ENCODE peak calls at places on chromosomes 1 and 21, in five cellular contexts. U is HT1080; L is T-helper 1 cell; I is amniotic stem cell; V is stimulated activated CD8-positive, alpha-beta memory T cell treated with anti-CD3 and anti-CD28 coated beads, Interleukin-15, amount 100 ng/mL, for 4 hours. P is an unnamed sample.

GRCh38 chr21:29208666-29209059 is 78.2 kb downstream of the MAP3K7CL start:
- DNase-seq in U (peak), L (no peak), I (peak), V (no peak), P (no peak)

GRCh38 chr1:182408435-182409070 is 8.1 kb upstream of the TEDDM1 start:
- DNase-seq in U (no peak), L (no peak), I (no peak), V (no peak), P (no peak)

GRCh38 chr1:44237721-44238457 is 24.6 kb downstream of the DMAP1 start:
- DNase-seq in U (no peak), L (no peak), I (no peak), V (peak), P (no peak)

GRCh38 chr1:23371987-23372386 is 2.4 kb upstream of the ZNF436 start:
- DNase-seq in U (no peak), L (no peak), I (no peak), V (no peak), P (no peak)

GRCh38 chr1:30986755-30987154 is 78.2 kb upstream of the SDC3 start:
- DNase-seq in U (no peak), L (no peak), I (no peak), V (no peak), P (peak)

GRCh38 chr1:172778461-172779455 is 119.9 kb downstream of the FASLG start:
- DNase-seq in U (no peak), L (no peak), I (no peak), V (no peak), P (no peak)

GRCh38 chr21:17467392-17467791 is 45.5 kb upstream of the CXADR start:
- DNase-seq in U (no peak), L (no peak), I (no peak), V (no peak), P (no peak)

GRCh38 chr1:234999513-234999940 is 129.1 kb downstream of the TOMM20 start:
- DNase-seq in U (no peak), L (no peak), I (no peak), V (no peak), P (no peak)

GRCh38 chr1:114458208-114458777 is 52.7 kb downstream of the TRIM33 start:
- DNase-seq in U (peak), L (no peak), I (no peak), V (no peak), P (peak)

GRCh38 chr1:237170149-237170548 is 128.2 kb downstream of the RYR2 start:
- DNase-seq in U (no peak), L (no peak), I (no peak), V (no peak), P (no peak)

GRCh38 chr1:232074265-232074664 is 447.7 kb downstream of the DISC1 start:
- DNase-seq in U (no peak), L (no peak), I (no peak), V (no peak), P (no peak)

GRCh38 chr1:160371346-160371631 is 4.4 kb downstream of the NHLH1 start:
- DNase-seq in U (no peak), L (no peak), I (no peak), V (no peak), P (no peak)

GRCh38 chr1:235818632-235819136 is 48.0 kb downstream of the LYST start:
- DNase-seq in U (no peak), L (no peak), I (no peak), V (no peak), P (no peak)

GRCh38 chr21:29299906-29300546 is 1.3 kb downstream of the BACH1 start:
- DNase-seq in U (peak), L (peak), I (peak), V (peak), P (peak)

GRCh38 chr1:1006305-1007159 is 6.6 kb upstream of the HES4 start:
- DNase-seq in U (no peak), L (no peak), I (no peak), V (no peak), P (no peak)

GRCh38 chr21:44983421-44984206 is 43.8 kb downstream of the SLX9 start:
- DNase-seq in U (no peak), L (no peak), I (no peak), V (no peak), P (no peak)

GRCh38 chr1:11286735-11287410 is 13.9 kb downstream of the UBIAD1 start:
- DNase-seq in U (no peak), L (no peak), I (no peak), V (no peak), P (no peak)

GRCh38 chr1:56073614-56074356 is 505.6 kb downstream of the PLPP3 start:
- DNase-seq in U (no peak), L (no peak), I (peak), V (no peak), P (no peak)

GRCh38 chr1:11797525-11798216 is 8.1 kb downstream of the MTHFR start:
- DNase-seq in U (peak), L (no peak), I (no peak), V (no peak), P (no peak)

GRCh38 chr1:55612988-55613387 is 397.8 kb upstream of the USP24 start:
- DNase-seq in U (no peak), L (no peak), I (no peak), V (no peak), P (no peak)

GRCh38 chr1:9253706-9254105 is 19.1 kb downstream of the H6PD start:
- DNase-seq in U (no peak), L (no peak), I (no peak), V (no peak), P (no peak)

GRCh38 chr1:66778266-66778665 is 22.8 kb downstream of the INSL5 start:
- DNase-seq in U (no peak), L (no peak), I (no peak), V (no peak), P (no peak)

GRCh38 chr1:88327391-88328267 is 356.4 kb upstream of the PKN2 start:
- DNase-seq in U (peak), L (no peak), I (peak), V (no peak), P (no peak)

GRCh38 chr1:26450906-26451305 is 18.8 kb downstream of the DHDDS start:
- DNase-seq in U (no peak), L (no peak), I (no peak), V (no peak), P (no peak)

GRCh38 chr1:231478800-231479199 is 49.7 kb upstream of the TSNAX start:
- DNase-seq in U (no peak), L (no peak), I (no peak), V (no peak), P (no peak)

GRCh38 chr1:9435101-9435636 is 104.1 kb upstream of the SLC25A33 start:
- DNase-seq in U (no peak), L (no peak), I (no peak), V (no peak), P (no peak)

GRCh38 chr1:157978547-157979403 is 14.7 kb upstream of the KIRREL1 start:
- DNase-seq in U (no peak), L (no peak), I (no peak), V (no peak), P (no peak)

GRCh38 chr1:205936846-205937707 is 6.2 kb downstream of the SLC26A9 start:
- DNase-seq in U (peak), L (no peak), I (no peak), V (no peak), P (no peak)

GRCh38 chr1:1616045-1616821 is 933 bp downstream of the MIB2 start:
- DNase-seq in U (no peak), L (no peak), I (no peak), V (no peak), P (peak)

P was measured in T-helper 2 cell.